ENCODE peak calls at places on chromosomes 12 and 14, in seven cellular contexts. A is fibroblast of pulmonary artery, F is kidney epithelial cell, Y is brain microvascular endothelial cell, C is MM.1S, S is endothelial cell of umbilical vein, B is WTC11. O is an unnamed sample.
A peak's percentile ranks its signal among the peaks of the same experiment; 100 is the strongest.

GRCh38 chr12:121779422-121779895 is 14.0 kb downstream of the RHOF start:
- DNase-seq in F (no peak), B (no peak), S (no peak), Y (no peak), A (no peak), C (no peak), O (no peak)

GRCh38 chr14:61517861-61518802 is 177.2 kb upstream of the HIF1A start:
- DNase-seq in Y (no peak), S (peak; percentile 39), F (no peak), C (no peak), B (no peak), A (no peak), O (peak; percentile 31)

GRCh38 chr12:96878704-96879103 is 28.4 kb upstream of the NEDD1 start:
- DNase-seq in A (peak; percentile 74), S (no peak), Y (peak; percentile 62), C (no peak), F (no peak), B (no peak), O (no peak)

GRCh38 chr12:94650143-94651056 is at the start of gene TMCC3:
- DNase-seq in S (peak; percentile 72), B (peak; percentile 48), A (peak; percentile 40), F (no peak), Y (no peak), C (peak; percentile 80), O (peak; percentile 78)

GRCh38 chr14:101194356-101195308 is 291.1 kb upstream of the RTL1 start:
- DNase-seq in C (no peak), B (no peak), S (no peak), A (no peak), Y (no peak), F (no peak), O (no peak)

GRCh38 chr12:14454098-14454907 is 88.8 kb downstream of the ATF7IP start:
- DNase-seq in A (peak; percentile 66), C (peak; percentile 39), S (peak; percentile 33), Y (peak; percentile 54), B (peak; percentile 56), F (no peak), O (peak; percentile 53)

GRCh38 chr12:1093166-1093751 is 102.2 kb downstream of the ERC1 start:
- DNase-seq in Y (peak; percentile 61), A (peak; percentile 82), B (no peak), F (no peak), S (peak; percentile 73), C (peak; percentile 64), O (peak; percentile 29)

GRCh38 chr14:20427231-20428009 is 8.5 kb downstream of the KLHL33 start:
- DNase-seq in F (peak; percentile 26), B (no peak), S (peak; percentile 72), Y (peak; percentile 40), A (peak; percentile 59), C (no peak), O (peak; percentile 78)

GRCh38 chr12:103742349-103742784 is 98.7 kb downstream of the NT5DC3 start:
- DNase-seq in S (peak; percentile 35), A (peak; percentile 15), B (no peak), Y (no peak), F (no peak), C (no peak), O (no peak)

GRCh38 chr12:3242199-3242863 is 165.2 kb downstream of the TSPAN9 start:
- DNase-seq in F (no peak), Y (no peak), C (no peak), S (no peak), B (no peak), A (no peak), O (no peak)

GRCh38 chr14:97380539-97380941 is 583.4 kb downstream of the VRK1 start:
- DNase-seq in F (peak; percentile 1), S (no peak), Y (no peak), A (no peak), B (no peak), C (no peak), O (no peak)

GRCh38 chr12:10540776-10541205 is 35.1 kb downstream of the EIF2S3B start:
- DNase-seq in S (no peak), A (no peak), B (no peak), C (no peak), F (no peak), Y (peak; percentile 1), O (no peak)

GRCh38 chr14:94052662-94053061 is 26.5 kb downstream of the OTUB2 start:
- DNase-seq in F (no peak), A (no peak), C (no peak), B (no peak), Y (no peak), S (no peak), O (no peak)

GRCh38 chr14:52706724-52707706 is at the start of gene PSMC6:
- DNase-seq in F (no peak), A (peak; percentile 88), B (peak; percentile 95), Y (peak; percentile 89), S (peak; percentile 94), C (peak; percentile 80), O (peak; percentile 92)

GRCh38 chr12:40156031-40156764 is 50.3 kb upstream of the SLC2A13 start:
- DNase-seq in A (no peak), F (no peak), B (no peak), S (no peak), Y (no peak), C (no peak), O (no peak)

GRCh38 chr14:96803958-96804357 is 6.8 kb downstream of the VRK1 start:
- DNase-seq in A (peak; percentile 32), B (no peak), F (no peak), Y (no peak), S (peak; percentile 10), C (no peak), O (no peak)

GRCh38 chr14:50605776-50606175 is 45.8 kb downstream of the ATL1 start:
- DNase-seq in Y (peak; percentile 16), F (no peak), S (peak; percentile 89), A (peak; percentile 60), C (no peak), B (no peak), O (no peak)

GRCh38 chr14:104316121-104316722 is 177.8 kb downstream of the KIF26A start:
- DNase-seq in S (no peak), C (no peak), B (peak; percentile 7), A (no peak), Y (no peak), F (no peak), O (no peak)

GRCh38 chr12:92403210-92404175 is 257.8 kb upstream of the BTG1 start:
- DNase-seq in S (no peak), C (peak; percentile 97), Y (no peak), F (peak; percentile 34), B (no peak), A (no peak), O (peak; percentile 77)

GRCh38 chr14:68822964-68823363 is 30.1 kb upstream of the ZFP36L1 start:
- DNase-seq in F (no peak), B (no peak), Y (no peak), A (no peak), C (no peak), S (no peak), O (no peak)

GRCh38 chr12:85779768-85780167 is 56.4 kb downstream of the RASSF9 start:
- DNase-seq in B (no peak), S (no peak), A (no peak), F (no peak), Y (no peak), C (no peak), O (no peak)

GRCh38 chr12:6452245-6452731 is 446 bp downstream of the TAPBPL start:
- DNase-seq in C (peak; percentile 50), A (no peak), F (no peak), B (peak; percentile 30), Y (no peak), S (no peak), O (no peak)

GRCh38 chr12:133235401-133236112 is at the start of gene ANHX:
- DNase-seq in B (no peak), C (no peak), Y (no peak), S (no peak), F (no peak), A (no peak), O (no peak)

GRCh38 chr12:102299731-102300130 is 102.1 kb upstream of the PMCH start:
- DNase-seq in S (no peak), C (no peak), Y (no peak), F (no peak), B (no peak), A (no peak), O (no peak)

GRCh38 chr12:102301547-102301946 is 103.9 kb upstream of the PMCH start:
- DNase-seq in Y (no peak), S (no peak), C (no peak), A (no peak), B (no peak), F (no peak), O (no peak)

GRCh38 chr12:102302553-102302952 is 104.9 kb upstream of the PMCH start:
- DNase-seq in C (peak; percentile 45), Y (no peak), B (no peak), A (no peak), F (no peak), S (no peak), O (no peak)

GRCh38 chr12:102298022-102298421 is 100.4 kb upstream of the PMCH start:
- DNase-seq in C (no peak), S (no peak), F (no peak), A (peak; percentile 49), Y (peak; percentile 43), B (no peak), O (no peak)

GRCh38 chr12:102300824-102301461 is 103.3 kb upstream of the PMCH start:
- DNase-seq in S (peak; percentile 50), B (peak; percentile 21), A (peak; percentile 80), C (peak; percentile 80), Y (peak; percentile 65), F (no peak), O (peak; percentile 58)
- TF ChIP-seq CTCF in S (peak; percentile 38), B (no peak), A (peak; percentile 54), C (peak; percentile 73), Y (peak; percentile 29), F (peak; percentile 32), O (peak; percentile 35)

GRCh38 chr12:126879820-126880219 is 1387.2 kb upstream of the TMEM132C start:
- DNase-seq in F (no peak), A (no peak), B (no peak), Y (no peak), S (no peak), C (no peak), O (no peak)

GRCh38 chr12:126869644-126870043 is 1397.3 kb upstream of the TMEM132C start:
- DNase-seq in F (no peak), C (no peak), S (no peak), A (no peak), B (no peak), Y (no peak), O (no peak)

GRCh38 chr12:126873701-126874100 is 1393.3 kb upstream of the TMEM132C start:
- DNase-seq in Y (no peak), A (no peak), F (no peak), S (no peak), B (no peak), C (no peak), O (no peak)

GRCh38 chr12:126874427-126875026 is 1392.4 kb upstream of the TMEM132C start:
- DNase-seq in B (peak; percentile 34), S (no peak), C (peak; percentile 40), Y (peak; percentile 2), A (peak; percentile 39), F (no peak), O (peak; percentile 61)
- TF ChIP-seq CTCF in B (peak; percentile 32), S (no peak), C (peak; percentile 76), Y (peak; percentile 67), A (peak; percentile 59), F (peak; percentile 79), O (peak; percentile 76)

GRCh38 chr14:99628832-99629618 is 15.9 kb upstream of the HHIPL1 start:
- DNase-seq in B (peak; percentile 84), A (peak; percentile 74), Y (peak; percentile 60), F (no peak), C (peak; percentile 42), S (peak; percentile 69), O (peak; percentile 82)
- TF ChIP-seq CTCF in B (peak; percentile 98), A (peak; percentile 93), Y (peak; percentile 100), F (peak; percentile 99), C (peak; percentile 67), S (peak; percentile 97), O (peak; percentile 80)

GRCh38 chr14:33475623-33476022 is 475.3 kb downstream of the EGLN3 start:
- DNase-seq in A (peak; percentile 79), C (no peak), S (peak; percentile 88), Y (peak; percentile 59), B (peak; percentile 75), F (peak; percentile 14), O (peak; percentile 6)
- TF ChIP-seq CTCF in A (peak; percentile 47), C (peak; percentile 26), S (peak; percentile 60), Y (peak; percentile 76), B (peak; percentile 43), F (peak; percentile 73), O (peak; percentile 21)